ENCODE peak calls at places on chromosomes 3 and 15, in five cellular contexts. I is IMR-90, C is M059J, M is foreskin fibroblast, H is lower lobe of right lung. A is an unnamed sample.

GRCh38 chr15:101795455-101795854 is 7.9 kb upstream of the OR4F6 start:
- DNase-seq in M (peak), H (no peak), C (peak), I (peak), A (peak)

GRCh38 chr3:162292409-162292808 is 795.8 kb downstream of the OTOL1 start:
- DNase-seq in M (no peak), I (no peak), C (peak), H (no peak), A (no peak)

GRCh38 chr3:140006331-140006730 is 71.3 kb downstream of the CLSTN2 start:
- DNase-seq in I (no peak), H (no peak), C (no peak), M (no peak), A (no peak)

GRCh38 chr15:59687831-59688230 is 1.3 kb downstream of the BNIP2 start:
- DNase-seq in I (peak), H (no peak), M (peak), C (no peak), A (peak)

GRCh38 chr3:129985113-129985512 is 10.6 kb downstream of the TRH start:
- DNase-seq in C (no peak), M (no peak), I (no peak), H (no peak), A (no peak)

GRCh38 chr3:119769394-119770149 is 12.3 kb upstream of the NR1I2 start:
- DNase-seq in H (no peak), M (peak), I (peak), C (peak), A (no peak)

GRCh38 chr3:171825222-171825828 is 15.0 kb upstream of the PLD1 start:
- DNase-seq in M (peak), I (peak), H (no peak), C (peak), A (no peak)

GRCh38 chr3:102158080-102158756 is 276.6 kb upstream of the ZPLD1 start:
- DNase-seq in I (peak), M (peak), H (no peak), C (peak), A (no peak)

GRCh38 chr3:14506626-14507344 is 33.4 kb downstream of the GRIP2 start:
- DNase-seq in M (no peak), C (no peak), I (no peak), H (no peak), A (no peak)

GRCh38 chr3:36741285-36741684 is 23.1 kb downstream of the DCLK3 start:
- DNase-seq in I (peak), H (no peak), M (peak), C (no peak), A (no peak)

GRCh38 chr15:40960926-40961325 is 7.7 kb downstream of the CHAC1 start:
- DNase-seq in I (no peak), H (peak), C (no peak), M (no peak), A (no peak)

GRCh38 chr3:182370949-182371348 is 422.4 kb upstream of the ATP11B start:
- DNase-seq in C (peak), H (no peak), I (no peak), M (no peak), A (no peak)

GRCh38 chr3:66138336-66139234 is 82.2 kb upstream of the SLC25A26 start:
- DNase-seq in C (peak), H (no peak), I (peak), M (peak), A (peak)

GRCh38 chr15:57591237-57591821 is 375 bp upstream of the MYZAP start:
- DNase-seq in H (no peak), M (no peak), C (no peak), I (no peak), A (no peak)

GRCh38 chr3:170007031-170007663 is 30.6 kb upstream of the GPR160 start:
- DNase-seq in C (peak), H (peak), M (peak), I (peak), A (peak)

GRCh38 chr3:126419151-126419703 is 24.5 kb downstream of the CFAP100 start:
- DNase-seq in H (no peak), C (no peak), I (no peak), M (no peak), A (no peak)

GRCh38 chr3:127394031-127394430 is 106.2 kb upstream of the PRR20G start:
- DNase-seq in I (no peak), M (no peak), C (no peak), H (no peak), A (no peak)

GRCh38 chr15:82737975-82738374 is 28.3 kb upstream of the AP3B2 start:
- DNase-seq in C (peak), H (no peak), I (peak), M (peak), A (no peak)

GRCh38 chr15:88255496-88256171 is 905 bp downstream of the NTRK3 start:
- DNase-seq in C (peak), I (peak), H (no peak), M (peak), A (no peak)

GRCh38 chr3:158809642-158810041 is 7.8 kb downstream of the MFSD1 start:
- DNase-seq in C (peak), M (no peak), H (no peak), I (peak), A (no peak)

GRCh38 chr3:113468536-113468935 is 27.2 kb upstream of the CFAP44 start:
- DNase-seq in H (no peak), M (peak), I (peak), C (no peak), A (peak)

GRCh38 chr3:16616083-16616482 is 10.9 kb upstream of the DAZL start:
- DNase-seq in M (no peak), C (no peak), I (no peak), H (no peak), A (no peak)